ENCODE peak calls at places on chromosomes 6 and 20, in seven cellular contexts. One of them, this sample, is unnamed.

GRCh38 chr6:42556462-42556861 is 7.4 kb upstream of the UBR2 start:
- DNase-seq in cardiac muscle cell: no peak
- DNase-seq in heart right ventricle: no peak
- DNase-seq in uterus: no peak
- DNase-seq in PC-3: no peak
- DNase-seq in mesenchymal stem cell: no peak
- DNase-seq in ovary: no peak
- DNase-seq in this sample: no peak

GRCh38 chr6:7219310-7219709 is 93.7 kb downstream of the SSR1 start:
- DNase-seq in cardiac muscle cell: peak
- DNase-seq in PC-3: peak
- DNase-seq in uterus: no peak
- DNase-seq in heart right ventricle: no peak
- DNase-seq in ovary: peak
- DNase-seq in mesenchymal stem cell: peak
- DNase-seq in this sample: no peak

GRCh38 chr6:32843979-32844838 is at the start of gene PSMB8:
- DNase-seq in PC-3: peak
- DNase-seq in cardiac muscle cell: peak
- DNase-seq in mesenchymal stem cell: peak
- DNase-seq in ovary: peak
- DNase-seq in heart right ventricle: peak
- DNase-seq in uterus: peak
- DNase-seq in this sample: peak

GRCh38 chr20:37362231-37362792 is 16.4 kb downstream of the SRC start:
- DNase-seq in cardiac muscle cell: no peak
- DNase-seq in uterus: no peak
- DNase-seq in heart right ventricle: no peak
- DNase-seq in mesenchymal stem cell: no peak
- DNase-seq in ovary: peak
- DNase-seq in PC-3: no peak
- DNase-seq in this sample: no peak

GRCh38 chr20:51739722-51740249 is 28.4 kb downstream of the ATP9A start:
- DNase-seq in ovary: no peak
- DNase-seq in heart right ventricle: no peak
- DNase-seq in mesenchymal stem cell: no peak
- DNase-seq in uterus: no peak
- DNase-seq in PC-3: no peak
- DNase-seq in cardiac muscle cell: no peak
- DNase-seq in this sample: no peak

GRCh38 chr6:4564746-4565145 is 211.5 kb upstream of the CDYL start:
- DNase-seq in ovary: no peak
- DNase-seq in cardiac muscle cell: no peak
- DNase-seq in PC-3: no peak
- DNase-seq in heart right ventricle: no peak
- DNase-seq in uterus: no peak
- DNase-seq in mesenchymal stem cell: no peak
- DNase-seq in this sample: no peak

GRCh38 chr6:81890846-81891245 is 138.4 kb upstream of the TENT5A start:
- DNase-seq in mesenchymal stem cell: no peak
- DNase-seq in heart right ventricle: no peak
- DNase-seq in ovary: no peak
- DNase-seq in PC-3: no peak
- DNase-seq in cardiac muscle cell: peak
- DNase-seq in uterus: no peak
- DNase-seq in this sample: no peak

GRCh38 chr6:67094431-67094830 is 1387.4 kb upstream of the EYS start:
- DNase-seq in ovary: no peak
- DNase-seq in uterus: no peak
- DNase-seq in cardiac muscle cell: no peak
- DNase-seq in heart right ventricle: no peak
- DNase-seq in mesenchymal stem cell: no peak
- DNase-seq in PC-3: no peak
- DNase-seq in this sample: no peak

GRCh38 chr6:9121551-9121950 is 686.2 kb upstream of the SLC35B3 start:
- DNase-seq in PC-3: no peak
- DNase-seq in cardiac muscle cell: no peak
- DNase-seq in mesenchymal stem cell: no peak
- DNase-seq in ovary: no peak
- DNase-seq in uterus: no peak
- DNase-seq in heart right ventricle: no peak
- DNase-seq in this sample: no peak